ENCODE peak calls at places on chromosome 1, in eight cellular contexts. F is right atrium auricular region; B is CD4-positive, CD25-positive, alpha-beta regulatory T cell; U is coronary artery; E is aorta; J is tibial artery; Z is ovary; A is SJSA1. Y is an unnamed sample.

GRCh38 chr1:203290261-203291089 is 14.8 kb upstream of the BTG2 start:
- DNase-seq in F (peak), B (peak), U (peak), E (peak), J (peak), Z (peak), A (no peak), Y (no peak)

GRCh38 chr1:247113094-247113497 is 8.9 kb upstream of the ZNF669 start:
- DNase-seq in F (no peak), B (no peak), U (no peak), E (no peak), J (no peak), Z (no peak), A (no peak), Y (no peak)

GRCh38 chr1:23743287-23744052 is at the start of gene ELOA:
- DNase-seq in F (peak), B (peak), U (peak), E (peak), J (peak), Z (peak), A (peak), Y (no peak)

GRCh38 chr1:221873663-221874062 is 131.8 kb upstream of the DUSP10 start:
- DNase-seq in F (no peak), B (no peak), U (no peak), E (no peak), J (no peak), Z (no peak), A (no peak), Y (no peak)

GRCh38 chr1:212313616-212314015 is 28.4 kb downstream of the PPP2R5A start:
- DNase-seq in F (no peak), B (no peak), U (no peak), E (no peak), J (no peak), Z (no peak), A (peak), Y (no peak)

GRCh38 chr1:17691147-17691634 is 63.9 kb upstream of the ACTL8 start:
- DNase-seq in F (no peak), B (no peak), U (no peak), E (no peak), J (no peak), Z (no peak), A (no peak), Y (no peak)

GRCh38 chr1:89954401-89954800 is 40.5 kb upstream of the ZNF326 start:
- DNase-seq in F (no peak), B (no peak), U (no peak), E (no peak), J (no peak), Z (no peak), A (no peak), Y (no peak)

GRCh38 chr1:56073614-56074356 is 505.6 kb downstream of the PLPP3 start:
- DNase-seq in F (peak), B (no peak), U (peak), E (peak), J (peak), Z (peak), A (peak), Y (no peak)

GRCh38 chr1:26731233-26731902 is 35.6 kb downstream of the ARID1A start:
- DNase-seq in F (no peak), B (no peak), U (no peak), E (no peak), J (no peak), Z (no peak), A (no peak), Y (no peak)
- H3K27ac ChIP-seq in F (no peak), B (no peak), U (no peak), E (no peak), J (no peak), Z (no peak), A (no peak), Y (no peak)

GRCh38 chr1:226730826-226731225 is 8.3 kb downstream of the ITPKB start:
- DNase-seq in F (no peak), B (no peak), U (no peak), E (no peak), J (no peak), Z (no peak), A (no peak), Y (no peak)

GRCh38 chr1:226733309-226733708 is 5.8 kb downstream of the ITPKB start:
- DNase-seq in F (no peak), B (no peak), U (no peak), E (no peak), J (no peak), Z (no peak), A (no peak), Y (no peak)

GRCh38 chr1:226730064-226730463 is 9.0 kb downstream of the ITPKB start:
- DNase-seq in F (no peak), B (no peak), U (no peak), E (no peak), J (no peak), Z (no peak), A (no peak), Y (no peak)

GRCh38 chr1:226732856-226733291 is 6.2 kb downstream of the ITPKB start:
- DNase-seq in F (no peak), B (no peak), U (no peak), E (no peak), J (no peak), Z (no peak), A (no peak), Y (no peak)

DNA sequence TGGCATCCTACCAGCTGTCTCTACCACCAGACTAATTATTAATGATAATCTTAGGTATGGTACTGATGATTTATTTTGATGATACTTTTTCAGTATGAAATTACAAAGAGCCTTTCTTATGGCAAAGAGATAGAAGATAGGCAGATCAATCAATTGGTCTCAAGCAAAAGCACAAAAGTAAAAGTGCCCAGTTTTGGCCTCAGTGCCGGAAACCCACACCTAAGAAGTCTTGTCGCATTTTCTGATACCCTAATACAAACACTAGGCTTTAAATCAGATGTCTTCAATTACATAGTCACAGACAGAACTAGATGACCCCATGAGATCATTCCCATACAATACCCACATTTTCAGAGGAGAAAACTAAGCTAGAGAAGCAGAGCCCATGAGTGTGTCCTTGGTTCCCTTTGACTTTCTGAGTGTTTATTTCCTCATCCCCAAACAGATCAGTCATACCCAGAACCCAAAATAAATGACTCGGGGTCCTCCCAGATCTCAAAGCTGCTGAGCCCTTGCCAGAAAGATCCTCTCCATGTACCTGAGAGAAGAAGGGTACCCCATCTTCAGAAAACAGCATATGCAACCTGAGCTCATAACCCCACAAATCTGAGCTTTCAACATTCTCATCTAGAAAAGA is 7.7 kb downstream of the ITPKB start:
- DNase-seq in F (no peak), B (no peak), U (no peak), E (no peak), J (no peak), Z (no peak), A (no peak), Y (no peak)
- H3K4me3 ChIP-seq in F (no peak), B (peak), U (no peak), E (no peak), J (no peak), Z (no peak), A (no peak), Y (no peak)

GRCh38 chr1:154622503-154623039 is 14.6 kb upstream of the ADAR start:
- DNase-seq in F (no peak), B (no peak), U (no peak), E (no peak), J (no peak), Z (no peak), A (no peak), Y (no peak)

GRCh38 chr1:154626456-154627246 is 18.7 kb upstream of the ADAR start:
- DNase-seq in F (no peak), B (peak), U (no peak), E (no peak), J (no peak), Z (no peak), A (no peak), Y (no peak)

GRCh38 chr1:154627247-154628121 is 19.5 kb upstream of the ADAR start:
- DNase-seq in F (peak), B (peak), U (peak), E (peak), J (peak), Z (peak), A (peak), Y (peak)

GRCh38 chr1:154623358-154623757 is 15.4 kb upstream of the ADAR start:
- DNase-seq in F (no peak), B (no peak), U (no peak), E (no peak), J (no peak), Z (no peak), A (no peak), Y (no peak)

GRCh38 chr1:154624756-154625643 is 17.0 kb upstream of the ADAR start:
- DNase-seq in F (no peak), B (no peak), U (no peak), E (no peak), J (no peak), Z (no peak), A (no peak), Y (no peak)
- H3K27ac ChIP-seq in F (no peak), B (no peak), U (no peak), E (no peak), J (no peak), Z (no peak), A (no peak), Y (no peak)

DNA sequence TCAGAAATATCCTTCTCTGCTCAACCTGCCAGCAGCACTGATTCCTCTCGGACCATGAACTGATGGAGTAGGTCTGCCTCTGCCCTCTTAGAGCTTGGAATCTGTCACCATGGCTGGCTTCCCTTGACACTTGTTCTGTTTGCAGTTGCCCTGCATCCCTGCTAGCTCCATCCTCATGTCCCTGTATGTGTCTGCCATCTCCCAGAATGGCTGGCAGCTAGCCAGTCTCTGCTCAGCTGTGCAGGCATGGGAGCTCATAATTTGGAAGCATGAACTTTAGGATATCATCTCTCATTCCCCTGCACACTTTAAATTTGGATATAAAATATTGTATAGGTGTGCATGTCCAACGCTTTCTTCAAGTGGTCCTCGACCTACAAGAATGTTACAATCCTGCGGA is 95.4 kb downstream of the C1orf94 start:
- DNase-seq in F (no peak), B (no peak), U (no peak), E (no peak), J (no peak), Z (no peak), A (no peak), Y (no peak)
- H3K4me3 ChIP-seq in F (no peak), B (no peak), U (no peak), E (no peak), J (no peak), Z (no peak), A (no peak), Y (no peak)

GRCh38 chr1:209802117-209802779 is 3.7 kb downstream of the IRF6 start:
- DNase-seq in F (no peak), B (no peak), U (no peak), E (no peak), J (no peak), Z (no peak), A (no peak), Y (no peak)
- H3K27ac ChIP-seq in F (peak), B (no peak), U (no peak), E (peak), J (peak), Z (no peak), A (no peak), Y (no peak)

GRCh38 chr1:64511054-64511453 is 41.1 kb downstream of the CACHD1 start:
- DNase-seq in F (no peak), B (no peak), U (no peak), E (no peak), J (no peak), Z (no peak), A (no peak), Y (no peak)

GRCh38 chr1:64515427-64515826 is 45.5 kb downstream of the CACHD1 start:
- DNase-seq in F (peak), B (no peak), U (no peak), E (no peak), J (peak), Z (peak), A (no peak), Y (no peak)

GRCh38 chr1:64514197-64514765 is 44.4 kb downstream of the CACHD1 start:
- DNase-seq in F (no peak), B (no peak), U (no peak), E (no peak), J (no peak), Z (no peak), A (no peak), Y (no peak)

GRCh38 chr1:64516301-64516700 is 46.4 kb downstream of the CACHD1 start:
- DNase-seq in F (no peak), B (no peak), U (no peak), E (no peak), J (no peak), Z (no peak), A (no peak), Y (no peak)

GRCh38 chr1:64513557-64513956 is 43.6 kb downstream of the CACHD1 start:
- DNase-seq in F (no peak), B (no peak), U (no peak), E (no peak), J (no peak), Z (no peak), A (no peak), Y (no peak)
- H3K4me3 ChIP-seq in F (no peak), B (no peak), U (no peak), E (no peak), J (no peak), Z (no peak), A (no peak), Y (no peak)

GRCh38 chr1:25905680-25906643 is at the start of gene STMN1:
- DNase-seq in F (peak), B (peak), U (peak), E (peak), J (peak), Z (peak), A (peak), Y (peak)

GRCh38 chr1:25909062-25909461 is 2.8 kb upstream of the STMN1 start:
- DNase-seq in F (no peak), B (no peak), U (no peak), E (no peak), J (no peak), Z (no peak), A (no peak), Y (no peak)

GRCh38 chr1:25904942-25905679 is 1.1 kb downstream of the STMN1 start:
- DNase-seq in F (peak), B (peak), U (peak), E (peak), J (peak), Z (peak), A (peak), Y (no peak)

GRCh38 chr1:25906644-25907300 is 553 bp upstream of the STMN1 start:
- DNase-seq in F (no peak), B (peak), U (no peak), E (peak), J (peak), Z (no peak), A (no peak), Y (no peak)

GRCh38 chr1:25907473-25908058 is 1.3 kb upstream of the STMN1 start:
- DNase-seq in F (no peak), B (no peak), U (no peak), E (no peak), J (no peak), Z (no peak), A (no peak), Y (no peak)
- H3K27ac ChIP-seq in F (peak), B (no peak), U (no peak), E (no peak), J (peak), Z (no peak), A (no peak), Y (peak)

DNA sequence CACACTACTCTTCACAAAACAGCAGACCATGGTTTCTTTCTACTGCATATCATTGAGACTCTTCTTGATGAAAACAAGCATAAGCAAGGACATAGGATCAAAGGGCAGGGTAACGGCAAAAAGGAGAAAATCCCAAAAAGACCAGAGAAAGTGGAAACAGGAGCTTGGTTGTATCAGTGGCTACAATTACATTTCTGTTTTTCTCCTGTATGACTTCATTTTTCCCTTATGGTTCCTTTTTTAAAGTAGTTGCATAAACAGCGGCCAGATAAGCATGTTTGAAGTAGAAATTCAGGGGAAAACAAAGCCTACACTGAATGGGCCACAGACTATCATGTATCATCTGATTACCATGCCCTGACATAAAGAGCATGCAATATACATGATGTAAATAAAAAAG is 4.6 kb downstream of the EGLN1 start:
- DNase-seq in F (no peak), B (no peak), U (no peak), E (no peak), J (no peak), Z (no peak), A (no peak), Y (no peak)
- H3K4me3 ChIP-seq in F (peak), B (peak), U (peak), E (peak), J (peak), Z (peak), A (no peak), Y (peak)

Y was measured in vagina.